ENCODE peak calls at places on chromosomes 3 and 15, in four cellular contexts. R, M, Z and X are unnamed samples.

GRCh38 chr3:46858456-46858855 is 4.8 kb downstream of the MYL3 start:
- DNase-seq in M (no peak), R (no peak), Z (no peak), X (no peak)

GRCh38 chr3:136465296-136465695 is 215.2 kb downstream of the PCCB start:
- DNase-seq in Z (no peak), R (no peak), M (no peak), X (no peak)

GRCh38 chr3:4600526-4600925 is 107.4 kb downstream of the ITPR1 start:
- DNase-seq in R (no peak), Z (no peak), M (no peak), X (no peak)

GRCh38 chr15:52737720-52738119 is 52.4 kb downstream of the ONECUT1 start:
- DNase-seq in R (no peak), Z (no peak), M (no peak), X (no peak)

GRCh38 chr15:48190932-48191573 is 412 bp upstream of the CTXN2 start:
- DNase-seq in M (peak), Z (peak), R (no peak), X (no peak)

GRCh38 chr15:85755942-85756341 is 38.8 kb downstream of the KLHL25 start:
- DNase-seq in R (no peak), M (no peak), Z (no peak), X (no peak)

GRCh38 chr3:192905980-192906678 is 11.5 kb downstream of the MB21D2 start:
- DNase-seq in R (no peak), M (no peak), Z (no peak), X (no peak)

GRCh38 chr3:29759443-29760033 is 478.7 kb downstream of the RBMS3 start:
- DNase-seq in M (no peak), R (no peak), Z (no peak), X (no peak)

GRCh38 chr3:14141602-14142315 is 16.9 kb downstream of the TMEM43 start:
- DNase-seq in M (no peak), Z (no peak), R (no peak), X (no peak)

GRCh38 chr3:129277829-129278271 is 820 bp upstream of the HMCES start:
- DNase-seq in R (no peak), Z (peak), M (no peak), X (no peak)

GRCh38 chr15:46343527-46343926 is 708.7 kb downstream of the SQOR start:
- DNase-seq in Z (no peak), R (no peak), M (no peak), X (no peak)

GRCh38 chr3:120780977-120781376 is 38.4 kb downstream of the GTF2E1 start:
- DNase-seq in Z (no peak), M (no peak), R (peak), X (no peak)

GRCh38 chr15:80923668-80924067 is 66.0 kb downstream of the MESD start:
- DNase-seq in Z (no peak), R (no peak), M (no peak), X (no peak)

GRCh38 chr15:43253431-43254403 is 13.0 kb downstream of the TGM5 start:
- DNase-seq in R (peak), M (no peak), Z (no peak), X (no peak)

GRCh38 chr3:34175636-34176186 is 377.3 kb downstream of the PDCD6IP start:
- DNase-seq in M (no peak), Z (no peak), R (no peak), X (no peak)

GRCh38 chr3:123533554-123534159 is 51.2 kb downstream of the HACD2 start:
- DNase-seq in Z (no peak), M (no peak), R (no peak), X (no peak)

GRCh38 chr3:49673131-49673714 is 928 bp upstream of the APEH start:
- DNase-seq in Z (peak), M (no peak), R (no peak), X (no peak)

GRCh38 chr3:194064380-194065118 is 71.4 kb upstream of the HES1 start:
- DNase-seq in R (no peak), M (no peak), Z (no peak), X (no peak)

GRCh38 chr3:181230258-181230657 is 240.7 kb upstream of the DNAJC19 start:
- DNase-seq in Z (peak), R (no peak), M (no peak), X (no peak)

GRCh38 chr15:39092354-39092753 is 488.5 kb upstream of the THBS1 start:
- DNase-seq in R (no peak), M (no peak), Z (no peak), X (no peak)

GRCh38 chr15:98567951-98568350 is 80.4 kb upstream of the IGF1R start:
- DNase-seq in R (no peak), Z (no peak), M (no peak), X (no peak)

GRCh38 chr3:194166682-194167479 is 30.9 kb downstream of the HES1 start:
- DNase-seq in M (no peak), Z (peak), R (no peak), X (no peak)

GRCh38 chr3:157460253-157460652 is 23.6 kb downstream of the PTX3 start:
- DNase-seq in M (no peak), Z (no peak), R (no peak), X (no peak)

GRCh38 chr3:183518446-183519185 is 36.9 kb downstream of the KLHL6 start:
- DNase-seq in Z (peak), M (no peak), R (no peak), X (no peak)

GRCh38 chr3:139689122-139689521 is 11.3 kb upstream of the NMNAT3 start:
- DNase-seq in M (no peak), Z (peak), R (no peak), X (no peak)

GRCh38 chr3:62100233-62100989 is 272.9 kb downstream of the FEZF2 start:
- DNase-seq in Z (no peak), R (no peak), M (no peak), X (no peak)

GRCh38 chr15:75138016-75138999 is 63.4 kb upstream of the C15orf39 start:
- DNase-seq in Z (peak), R (no peak), M (no peak), X (no peak)

GRCh38 chr3:60414047-60414446 is 837.2 kb downstream of the FHIT start:
- DNase-seq in M (no peak), Z (no peak), R (no peak), X (no peak)

GRCh38 chr15:99454941-99455795 is 110.6 kb upstream of the MEF2A start:
- DNase-seq in M (peak), Z (peak), R (no peak), X (no peak)

GRCh38 chr3:114558271-114558670 is 264.4 kb downstream of the TIGIT start:
- DNase-seq in M (no peak), R (no peak), Z (no peak), X (no peak)

GRCh38 chr3:97993526-97993925 is 21.3 kb upstream of the RIOX2 start:
- DNase-seq in Z (no peak), R (no peak), M (no peak), X (no peak)

GRCh38 chr3:126390751-126391150 is 4.0 kb upstream of the CFAP100 start:
- DNase-seq in Z (no peak), M (no peak), R (no peak), X (no peak)
- H3K27ac ChIP-seq in Z (no peak), M (no peak), R (no peak), X (no peak)

DNA sequence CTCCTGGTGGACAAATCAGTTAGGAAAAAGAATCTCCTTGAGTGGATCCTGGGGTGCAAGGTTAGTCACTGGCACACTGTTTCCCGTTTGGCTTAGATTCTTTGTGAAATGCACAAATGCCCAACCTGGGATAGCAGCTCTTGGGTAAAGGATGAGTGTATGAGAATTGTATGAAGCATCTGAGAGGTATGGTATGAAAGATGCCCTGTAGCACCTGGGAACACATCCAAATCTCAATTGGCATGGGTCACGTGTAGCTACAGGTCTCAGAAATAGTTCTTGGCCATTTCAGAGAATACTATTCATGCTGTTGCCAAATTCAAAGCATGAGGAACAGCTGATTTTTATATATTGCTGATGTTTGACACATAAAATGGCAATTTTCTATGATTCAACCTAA is 84.3 kb downstream of the KCNH8 start:
- DNase-seq in Z (no peak), R (no peak), M (no peak), X (no peak)
- H3K27ac ChIP-seq in Z (no peak), R (no peak), M (no peak), X (no peak)

GRCh38 chr15:71276355-71276665 is 161.0 kb downstream of the THSD4 start:
- DNase-seq in R (no peak), M (no peak), Z (no peak), X (no peak)

GRCh38 chr15:71275098-71275497 is 159.8 kb downstream of the THSD4 start:
- DNase-seq in Z (peak), R (no peak), M (no peak), X (no peak)

GRCh38 chr15:71273731-71274447 is 158.6 kb downstream of the THSD4 start:
- DNase-seq in R (no peak), Z (no peak), M (no peak), X (no peak)

GRCh38 chr15:71274448-71274798 is 159.2 kb downstream of the THSD4 start:
- DNase-seq in M (no peak), Z (no peak), R (no peak), X (no peak)

GRCh38 chr15:71275566-71276354 is 160.5 kb downstream of the THSD4 start:
- DNase-seq in M (no peak), Z (no peak), R (no peak), X (no peak)
- H3K27ac ChIP-seq in M (no peak), Z (no peak), R (no peak), X (no peak)

DNA sequence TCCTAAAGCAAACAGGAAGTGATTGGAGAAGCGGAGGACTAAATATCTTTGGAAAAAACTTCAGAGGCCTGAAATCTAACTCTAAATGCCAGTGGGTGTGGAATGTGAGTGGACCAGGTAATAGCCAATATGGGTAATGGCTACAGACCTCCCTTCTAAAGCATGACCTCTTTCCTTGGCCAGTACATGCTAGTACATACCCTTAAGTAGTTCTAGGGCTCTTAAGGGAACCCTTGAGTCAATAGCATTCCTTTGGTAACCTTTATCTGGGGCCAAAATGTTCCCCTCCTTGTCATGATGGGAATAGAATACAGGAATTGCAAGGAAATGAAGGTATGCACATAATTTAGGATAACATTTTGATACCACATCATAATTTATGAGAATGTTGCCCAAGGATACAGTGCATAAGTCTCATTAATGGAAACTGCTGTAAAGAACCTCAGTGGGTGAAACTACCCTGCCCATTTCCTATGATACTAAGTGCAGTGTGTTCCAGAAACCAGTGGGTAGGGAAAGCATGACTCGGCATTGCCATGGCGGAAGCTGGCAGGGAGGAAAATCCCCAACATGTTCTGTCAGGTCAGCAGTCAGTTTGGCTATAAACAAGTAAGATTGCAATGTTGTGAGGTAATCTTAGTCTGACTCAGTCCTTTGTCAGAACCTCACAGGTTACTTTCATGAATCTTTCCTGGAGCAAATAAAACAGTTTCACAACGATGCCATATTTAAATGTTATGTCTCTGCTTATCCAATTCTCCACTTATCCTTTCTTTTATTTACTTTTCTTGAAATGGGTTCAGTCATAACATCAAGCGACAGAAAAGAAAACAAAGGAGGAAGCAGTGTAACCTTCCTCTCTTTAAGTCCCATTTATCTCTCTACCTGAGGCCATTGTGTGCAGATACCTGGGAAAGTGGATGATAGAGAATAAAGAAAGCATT is 23.5 kb upstream of the RAP2B start:
- DNase-seq in Z (peak), M (peak), R (peak), X (no peak)
- H3K27ac ChIP-seq in Z (peak), M (no peak), R (peak), X (no peak)

GRCh38 chr3:41681479-41681878 is 280.4 kb downstream of the ULK4 start:
- DNase-seq in M (no peak), R (no peak), Z (peak), X (no peak)
- H3K27ac ChIP-seq in M (no peak), R (no peak), Z (no peak), X (no peak)

GRCh38 chr15:68203956-68204355 is 1.2 kb downstream of the CALML4 start:
- DNase-seq in R (no peak), M (no peak), Z (no peak), X (no peak)
- H3K27ac ChIP-seq in R (no peak), M (no peak), Z (no peak), X (no peak)